ENCODE peak calls at places on chromosomes 3 and 15, in eight cellular contexts. I, R, J, N, L, H, X and K are unnamed samples.

GRCh38 chr3:160885791-160886286 is 129.8 kb downstream of the PPM1L start:
- DNase-seq in X (no peak), H (peak), L (peak), I (peak), N (peak), R (peak), J (no peak), K (peak)

GRCh38 chr3:133563186-133563591 is 10.3 kb upstream of the CDV3 start:
- DNase-seq in L (no peak), N (no peak), I (no peak), R (no peak), X (no peak), H (no peak), J (no peak), K (no peak)

GRCh38 chr3:3212781-3213416 is 33.4 kb upstream of the CRBN start:
- DNase-seq in L (no peak), R (no peak), J (no peak), H (no peak), N (no peak), I (no peak), X (no peak), K (no peak)

GRCh38 chr15:88493811-88494210 is 26.3 kb downstream of the MRPS11 start:
- DNase-seq in N (no peak), I (no peak), L (no peak), R (no peak), X (no peak), J (no peak), H (peak), K (no peak)

GRCh38 chr15:66224946-66225345 is 28.6 kb downstream of the MEGF11 start:
- DNase-seq in X (no peak), J (no peak), R (peak), H (no peak), N (no peak), L (no peak), I (no peak), K (no peak)

GRCh38 chr3:24472358-24472757 is 22.3 kb downstream of the THRB start:
- DNase-seq in H (no peak), N (no peak), X (peak), L (no peak), J (no peak), R (no peak), I (peak), K (peak)

GRCh38 chr15:56820333-56820732 is 87.0 kb upstream of the ZNF280D start:
- DNase-seq in I (no peak), H (no peak), N (no peak), J (no peak), L (no peak), R (no peak), X (no peak), K (no peak)

GRCh38 chr3:152586974-152587373 is 248.0 kb upstream of the P2RY1 start:
- DNase-seq in L (no peak), X (no peak), J (no peak), N (no peak), H (no peak), R (no peak), I (no peak), K (no peak)

GRCh38 chr3:197001972-197002700 is 27.5 kb downstream of the MELTF start:
- DNase-seq in R (no peak), J (peak), N (peak), H (no peak), I (no peak), L (no peak), X (no peak), K (no peak)

GRCh38 chr3:172302176-172302575 is 146.1 kb downstream of the GHSR start:
- DNase-seq in L (no peak), R (no peak), X (no peak), N (no peak), H (no peak), I (no peak), J (no peak), K (no peak)

GRCh38 chr15:78072080-78072892 is 5.2 kb downstream of the TBC1D2B start:
- DNase-seq in N (peak), R (no peak), I (no peak), H (no peak), J (no peak), L (no peak), X (no peak), K (peak)

GRCh38 chr3:55283441-55283925 is 203.6 kb downstream of the WNT5A start:
- DNase-seq in J (no peak), H (no peak), I (no peak), R (no peak), X (no peak), N (no peak), L (no peak), K (no peak)

GRCh38 chr3:174907027-174907426 is 47.9 kb downstream of the NAALADL2 start:
- DNase-seq in X (no peak), L (no peak), N (no peak), I (no peak), R (no peak), H (no peak), J (no peak), K (no peak)

GRCh38 chr3:66241466-66241865 is 20.7 kb downstream of the SLC25A26 start:
- DNase-seq in R (no peak), J (no peak), L (no peak), H (no peak), N (no peak), X (no peak), I (no peak), K (no peak)

GRCh38 chr15:41309226-41309905 is 23.0 kb downstream of the OIP5 start:
- DNase-seq in X (no peak), L (no peak), I (no peak), J (no peak), H (no peak), N (no peak), R (no peak), K (no peak)

GRCh38 chr3:44926172-44926571 is 49.8 kb downstream of the ZDHHC3 start:
- DNase-seq in X (no peak), R (no peak), I (no peak), L (no peak), N (no peak), J (peak), H (no peak), K (no peak)

GRCh38 chr3:139534992-139535879 is 4.3 kb downstream of the RBP1 start:
- DNase-seq in L (no peak), N (peak), H (peak), J (peak), X (no peak), R (peak), I (peak), K (peak)

GRCh38 chr3:128784228-128784627 is 58.2 kb downstream of the RAB7A start:
- DNase-seq in L (no peak), X (peak), R (no peak), N (no peak), H (peak), I (no peak), J (peak), K (peak)

GRCh38 chr3:115912372-115912771 is 289.1 kb downstream of the GAP43 start:
- DNase-seq in I (no peak), X (no peak), J (no peak), R (no peak), N (no peak), H (no peak), L (peak), K (peak)

GRCh38 chr3:17935217-17935616 is 192.8 kb upstream of the TBC1D5 start:
- DNase-seq in L (no peak), N (no peak), H (no peak), R (no peak), X (no peak), J (no peak), I (no peak), K (no peak)

GRCh38 chr3:128006471-128007424 is 45.5 kb upstream of the SEC61A1 start:
- DNase-seq in I (no peak), J (peak), R (no peak), L (no peak), X (no peak), N (peak), H (no peak), K (no peak)

GRCh38 chr15:74180689-74181602 is 7.4 kb downstream of the ISLR start:
- DNase-seq in X (no peak), I (no peak), J (peak), R (no peak), H (peak), N (peak), L (no peak), K (no peak)

GRCh38 chr3:42750834-42751233 is 22.2 kb downstream of the CCDC13 start:
- DNase-seq in J (no peak), X (no peak), N (peak), H (no peak), I (no peak), L (no peak), R (peak), K (no peak)

GRCh38 chr3:56154297-56154696 is 314.0 kb downstream of the ERC2 start:
- DNase-seq in I (peak), J (no peak), H (no peak), R (no peak), X (no peak), L (no peak), N (no peak), K (no peak)

GRCh38 chr15:50355612-50355905 is 561 bp upstream of the GABPB1 start:
- DNase-seq in N (no peak), L (no peak), X (no peak), H (no peak), R (no peak), I (no peak), J (no peak), K (no peak)

GRCh38 chr3:156633335-156633734 is 41.1 kb upstream of the TIPARP start:
- DNase-seq in J (no peak), X (no peak), R (no peak), H (peak), I (no peak), L (no peak), N (peak), K (peak)

GRCh38 chr3:49812916-49813496 is 747 bp downstream of the UBA7 start:
- DNase-seq in N (no peak), I (no peak), H (no peak), R (no peak), X (no peak), L (no peak), J (peak), K (no peak)

GRCh38 chr3:12775226-12775625 is 16.2 kb upstream of the TMEM40 start:
- DNase-seq in J (no peak), I (no peak), N (no peak), L (no peak), R (no peak), H (no peak), X (no peak), K (no peak)

GRCh38 chr15:34582461-34583357 is 742 bp downstream of the GOLGA8B start:
- DNase-seq in I (peak), L (no peak), N (peak), X (peak), H (peak), J (peak), R (peak), K (peak)

GRCh38 chr3:64354956-64355355 is 129.7 kb upstream of the PRICKLE2 start:
- DNase-seq in L (no peak), J (no peak), N (no peak), R (no peak), H (no peak), I (no peak), X (no peak), K (no peak)